ENCODE peak calls at places on chromosomes 1 and 21, in four cellular contexts. G is effector CD4-positive, alpha-beta T cell; B is A172; R is stimulated activated CD4-positive, alpha-beta T cell treated with anti-CD3 and anti-CD28 coated beads, Interleukin-12 subunit alpha, Interleukin-12 subunit beta, amount 100 ng/mL, for 4 hours. P is an unnamed sample.

GRCh38 chr1:159925713-159926066 is 383 bp upstream of the TAGLN2 start:
- DNase-seq in G (no peak), B (no peak), R (no peak), P (no peak)

GRCh38 chr1:30812093-30812492 is 54.5 kb upstream of the LAPTM5 start:
- DNase-seq in G (no peak), B (no peak), R (no peak), P (no peak)

GRCh38 chr21:44443291-44443890 is 11.9 kb upstream of the LRRC3 start:
- DNase-seq in G (no peak), B (no peak), R (no peak), P (no peak)

GRCh38 chr1:42786097-42786496 is 1.3 kb downstream of the TMEM269 start:
- DNase-seq in G (no peak), B (no peak), R (no peak), P (no peak)

GRCh38 chr1:21904725-21905520 is 32.2 kb downstream of the HSPG2 start:
- DNase-seq in G (no peak), B (peak; percentile 63), R (no peak), P (no peak)

GRCh38 chr21:25985990-25986389 is 184.6 kb downstream of the APP start:
- DNase-seq in G (no peak), B (no peak), R (no peak), P (no peak)

GRCh38 chr1:31532114-31532644 is 44.1 kb upstream of the TINAGL1 start:
- DNase-seq in G (no peak), B (no peak), R (no peak), P (no peak)

GRCh38 chr1:187266051-187266450 is 437.3 kb downstream of the PLA2G4A start:
- DNase-seq in G (no peak), B (no peak), R (no peak), P (no peak)

GRCh38 chr1:67468066-67468718 is 38.0 kb upstream of the SERBP1 start:
- DNase-seq in G (no peak), B (peak; percentile 18), R (no peak), P (no peak)

GRCh38 chr1:112956503-112957132 is 622 bp upstream of the SLC16A1 start:
- DNase-seq in G (peak; percentile 19), B (no peak), R (peak; percentile 41), P (peak; percentile 8)

GRCh38 chr1:236301080-236301957 is 19.6 kb upstream of the ERO1B start:
- DNase-seq in G (no peak), B (no peak), R (no peak), P (no peak)

GRCh38 chr1:109272021-109272799 is 10.7 kb downstream of the PSRC1 start:
- DNase-seq in G (no peak), B (no peak), R (no peak), P (no peak)

GRCh38 chr1:202471246-202471645 is 122.7 kb downstream of the PPP1R12B start:
- DNase-seq in G (no peak), B (no peak), R (no peak), P (no peak)

GRCh38 chr1:46755121-46755520 is 36.2 kb upstream of the EFCAB14 start:
- DNase-seq in G (no peak), B (no peak), R (no peak), P (no peak)

GRCh38 chr1:17200246-17200645 is 4.7 kb upstream of the PADI1 start:
- DNase-seq in G (no peak), B (no peak), R (no peak), P (no peak)

GRCh38 chr1:232620356-232620841 is 9.5 kb downstream of the SIPA1L2 start:
- DNase-seq in G (no peak), B (no peak), R (no peak), P (no peak)

GRCh38 chr1:58885998-58886397 is 102.2 kb upstream of the JUN start:
- DNase-seq in G (no peak), B (peak; percentile 40), R (no peak), P (peak; percentile 27)

GRCh38 chr1:186775881-186776560 is 52.7 kb upstream of the PLA2G4A start:
- DNase-seq in G (no peak), B (no peak), R (no peak), P (no peak)

P was measured in T-cell.